ENCODE peak calls at places on chromosomes 13 and 19, in four cellular contexts. Z, N, C and P are unnamed samples. For H4K20me1, the result is how much of the 10 kb centered on the place peaks cover.

GRCh38 chr13:113275387-113275786 is 21.7 kb upstream of the LAMP1 start:
- DNase-seq in Z (no peak), N (peak), C (peak), P (peak)

GRCh38 chr13:105050696-105051095 is 1484.8 kb downstream of the EFNB2 start:
- DNase-seq in Z (no peak), N (no peak), C (no peak), P (no peak)

GRCh38 chr19:35247526-35248309 is 1.1 kb upstream of the LSR start:
- DNase-seq in Z (peak), N (no peak), C (no peak), P (no peak)

GRCh38 chr19:56105090-56105701 is 15.9 kb downstream of the ZNF787 start:
- DNase-seq in Z (peak), N (no peak), C (peak), P (peak)

GRCh38 chr19:30580673-30581072 is 208.5 kb downstream of the ZNF536 start:
- DNase-seq in Z (no peak), N (no peak), C (no peak), P (no peak)

GRCh38 chr13:66617786-66618185 is 612.4 kb downstream of the PCDH9 start:
- DNase-seq in Z (no peak), N (no peak), C (no peak), P (no peak)

GRCh38 chr13:107351305-107351704 is 783.4 kb upstream of the ARGLU1 start:
- DNase-seq in Z (no peak), N (no peak), C (no peak), P (no peak)

GRCh38 chr13:39955560-39955959 is 300.1 kb downstream of the COG6 start:
- DNase-seq in Z (no peak), N (no peak), C (no peak), P (no peak)

GRCh38 chr13:91078093-91078679 is 269.3 kb upstream of the MIR17HG start:
- DNase-seq in Z (no peak), N (peak), C (peak), P (peak)

GRCh38 chr13:33637978-33638743 is 179.8 kb upstream of the RFC3 start:
- DNase-seq in Z (no peak), N (no peak), C (peak), P (no peak)

GRCh38 chr19:11410682-11411081 is 8.4 kb downstream of the RGL3 start:
- DNase-seq in Z (no peak), N (no peak), C (peak), P (no peak)

GRCh38 chr13:45055198-45055901 is 65.0 kb upstream of the GTF2F2 start:
- DNase-seq in Z (no peak), N (no peak), C (peak), P (no peak)

DNA sequence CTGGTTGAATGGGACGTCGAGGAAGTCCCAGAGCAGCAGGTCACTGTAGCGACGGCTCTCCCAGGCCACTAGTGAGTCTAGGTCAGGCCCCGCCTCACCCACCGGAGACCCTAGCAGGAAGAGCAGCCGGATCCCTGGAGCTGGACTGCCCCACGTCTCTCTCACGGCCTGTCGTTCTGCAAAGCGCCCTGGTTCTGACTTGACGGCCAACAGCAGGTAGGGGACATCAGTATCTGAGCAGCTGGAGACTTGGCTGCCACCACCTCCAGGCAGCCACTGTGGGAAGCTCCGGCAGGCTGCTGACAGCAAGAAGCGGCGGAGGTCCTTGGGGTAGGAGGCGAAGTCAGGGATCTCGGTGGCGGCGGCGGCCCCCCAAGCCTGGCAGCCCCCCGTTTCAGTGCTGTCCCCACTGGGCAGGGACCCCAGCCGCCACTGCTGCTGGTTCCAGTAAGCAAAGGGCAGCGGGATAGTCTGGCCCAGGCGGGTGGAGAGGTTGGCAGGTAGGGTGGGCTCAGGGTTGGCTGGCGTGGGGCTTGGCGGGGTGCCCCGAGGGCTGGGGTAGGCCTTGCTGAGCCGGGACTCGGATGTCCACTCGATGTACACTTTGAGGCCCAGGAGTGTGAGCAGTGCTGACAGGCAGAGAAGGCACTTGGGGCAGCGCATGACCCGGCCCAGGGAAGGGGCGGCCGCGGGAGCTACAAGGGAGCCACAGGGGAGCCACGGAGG is 895 bp downstream of the B3GNT8 start:
- DNase-seq in Z (no peak), N (no peak), C (peak), P (peak)
- H3K4me3 ChIP-seq in Z (peak), N (no peak), C (peak), P (no peak)

GRCh38 chr19:19305696-19306095 is 14.6 kb downstream of the SUGP1 start:
- DNase-seq in Z (no peak), N (no peak), C (no peak), P (no peak)

GRCh38 chr19:19306191-19306590 is 14.1 kb downstream of the SUGP1 start:
- DNase-seq in Z (no peak), N (no peak), C (no peak), P (no peak)

GRCh38 chr19:19305066-19305465 is 15.2 kb downstream of the SUGP1 start:
- DNase-seq in Z (no peak), N (no peak), C (no peak), P (no peak)

GRCh38 chr19:19304186-19304975 is 15.9 kb downstream of the SUGP1 start:
- DNase-seq in Z (no peak), N (peak), C (no peak), P (no peak)

GRCh38 chr19:19303411-19303810 is 16.9 kb downstream of the SUGP1 start:
- DNase-seq in Z (no peak), N (no peak), C (no peak), P (no peak)
- H4K20me1 ChIP-seq in Z (under half), N (under half), C (under half), P (under half)

GRCh38 chr13:100381595-100382224 is 206.9 kb downstream of the GGACT start:
- DNase-seq in Z (no peak), N (no peak), C (no peak), P (no peak)
- H3K9ac ChIP-seq in Z (no peak), N (no peak), C (no peak), P (no peak)

GRCh38 chr19:46713781-46714522 is 3.0 kb downstream of the PRKD2 start:
- DNase-seq in Z (no peak), N (peak), C (peak), P (peak)

GRCh38 chr19:46715620-46716012 is 1.3 kb downstream of the PRKD2 start:
- DNase-seq in Z (no peak), N (no peak), C (no peak), P (no peak)

GRCh38 chr19:46716672-46717033 is 261 bp downstream of the PRKD2 start:
- DNase-seq in Z (no peak), N (no peak), C (peak), P (no peak)

GRCh38 chr19:46716013-46716671 is 772 bp downstream of the PRKD2 start:
- DNase-seq in Z (no peak), N (peak), C (peak), P (peak)

GRCh38 chr19:46714523-46715106 is 2.3 kb downstream of the PRKD2 start:
- DNase-seq in Z (no peak), N (no peak), C (peak), P (peak)
- H3K4me3 ChIP-seq in Z (peak), N (peak), C (peak), P (peak)

DNA sequence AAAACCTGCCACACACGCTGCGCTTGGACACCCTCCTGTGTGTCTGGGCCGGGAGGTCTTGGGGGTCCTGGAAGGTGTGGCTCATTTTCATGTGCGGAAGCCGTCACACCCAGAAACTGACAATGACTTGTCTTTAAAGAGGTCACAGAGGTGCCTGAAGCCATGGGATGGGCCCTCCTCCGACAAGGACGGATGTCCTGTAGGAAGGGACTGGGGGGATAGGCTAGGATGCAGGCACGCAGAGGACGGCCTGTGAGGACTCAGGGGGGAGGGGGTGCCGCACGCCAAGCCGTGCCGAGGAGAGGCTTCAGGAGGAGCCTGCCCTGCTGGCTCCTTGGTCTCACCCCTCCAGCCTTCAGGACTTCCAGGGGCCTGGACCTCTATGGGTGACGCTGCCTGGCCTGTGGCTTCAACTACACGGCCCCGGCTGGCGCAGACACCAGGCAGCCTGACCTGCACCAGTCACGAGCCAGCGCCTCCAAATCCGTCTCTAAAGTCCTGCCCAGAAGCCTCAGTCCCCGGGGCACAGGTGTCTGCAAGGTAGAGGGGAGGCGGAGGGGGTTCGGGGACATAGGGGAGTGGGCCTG is 12.7 kb downstream of the IZUMO4 start:
- DNase-seq in Z (no peak), N (no peak), C (no peak), P (no peak)
- H4K20me1 ChIP-seq in Z (under half), N (under half), C (under half), P (under half)